ENCODE peak calls at places on chromosome X, in six cellular contexts. D, S, M, X, N and B are unnamed samples.

GRCh38 chrX:134933911-134934310 is 56.9 kb upstream of the SMIM10 start:
- DNase-seq in S (no peak), D (no peak), X (no peak), N (no peak), M (no peak), B (no peak)

GRCh38 chrX:23887448-23887847 is 20.3 kb downstream of the APOO start:
- DNase-seq in M (no peak), D (no peak), S (no peak), N (no peak), X (no peak), B (no peak)

GRCh38 chrX:78011846-78012245 is 42.4 kb upstream of the PGAM4 start:
- DNase-seq in N (no peak), X (no peak), M (no peak), D (no peak), S (no peak), B (no peak)

GRCh38 chrX:65480960-65481359 is 53.6 kb downstream of the LAS1L start:
- DNase-seq in N (no peak), D (no peak), X (no peak), S (no peak), M (no peak), B (no peak)

GRCh38 chrX:20461576-20461975 is 194.9 kb upstream of the RPS6KA3 start:
- DNase-seq in N (peak; percentile 1), X (no peak), D (no peak), M (no peak), S (no peak), B (no peak)

GRCh38 chrX:10483191-10483808 is 137.1 kb downstream of the MID1 start:
- DNase-seq in M (no peak), X (no peak), S (no peak), N (no peak), D (no peak), B (no peak)

GRCh38 chrX:134669378-134670098 is 11.3 kb upstream of the PLAC1 start:
- DNase-seq in M (peak; percentile 15), D (no peak), N (peak; percentile 87), X (peak; percentile 66), S (no peak), B (no peak)

GRCh38 chrX:1359477-1359873 is 22.9 kb downstream of the IL3RA start:
- DNase-seq in N (no peak), M (no peak), S (no peak), D (no peak), X (no peak), B (no peak)

GRCh38 chrX:51155157-51155556 is 177.5 kb upstream of the NUDT10 start:
- DNase-seq in N (no peak), S (no peak), D (no peak), X (no peak), M (no peak), B (no peak)

GRCh38 chrX:114038358-114038757 is 545.5 kb upstream of the HTR2C start:
- DNase-seq in S (no peak), X (no peak), N (no peak), D (no peak), M (no peak), B (no peak)

GRCh38 chrX:54074826-54075225 is 30.6 kb upstream of the PHF8 start:
- DNase-seq in M (no peak), S (no peak), N (no peak), X (no peak), D (no peak), B (no peak)

GRCh38 chrX:106286053-106286650 is 118.0 kb downstream of the PWWP3B start:
- DNase-seq in S (no peak), X (no peak), D (no peak), N (no peak), M (no peak), B (no peak)

GRCh38 chrX:27599928-27600327 is 9.8 kb downstream of the DCAF8L2 start:
- DNase-seq in N (peak; percentile 42), S (no peak), D (no peak), M (no peak), X (no peak), B (no peak)

GRCh38 chrX:93637591-93637990 is 35.8 kb downstream of the NAP1L3 start:
- DNase-seq in M (no peak), S (no peak), D (no peak), N (no peak), X (no peak), B (no peak)

GRCh38 chrX:153411255-153411987 is at the start of gene ZFP92:
- DNase-seq in N (no peak), D (no peak), M (no peak), X (peak; percentile 40), S (peak; percentile 93), B (no peak)

GRCh38 chrX:111098874-111099273 is 2.9 kb downstream of the PAK3 start:
- DNase-seq in M (no peak), S (peak; percentile 69), X (peak; percentile 34), D (peak; percentile 45), N (peak; percentile 47), B (peak; percentile 27)

GRCh38 chrX:47560831-47561652 is at the start of gene ARAF:
- DNase-seq in M (peak; percentile 96), D (peak; percentile 94), N (peak; percentile 100), S (peak; percentile 98), X (peak; percentile 96), B (peak; percentile 93)
- TF ChIP-seq POLR2A in M (peak; percentile 11), D (peak; percentile 76), N (peak; percentile 51), S (peak; percentile 90), X (peak; percentile 67), B (peak; percentile 69)

GRCh38 chrX:40651620-40652223 is 4.4 kb upstream of the CXorf38 start:
- DNase-seq in D (peak; percentile 52), N (peak; percentile 69), X (peak; percentile 65), M (peak; percentile 38), S (peak; percentile 23), B (peak; percentile 48)

GRCh38 chrX:40644821-40645358 is 2.5 kb downstream of the CXorf38 start:
- DNase-seq in X (peak; percentile 50), M (peak; percentile 20), N (peak; percentile 6), S (no peak), D (peak; percentile 66), B (peak; percentile 18)

GRCh38 chrX:40644175-40644574 is 3.2 kb downstream of the CXorf38 start:
- DNase-seq in X (no peak), S (no peak), N (no peak), M (peak; percentile 34), D (no peak), B (peak; percentile 21)

GRCh38 chrX:40646489-40647306 is 663 bp downstream of the CXorf38 start:
- DNase-seq in M (peak; percentile 16), X (peak; percentile 47), D (peak; percentile 64), S (peak; percentile 72), N (peak; percentile 10), B (peak; percentile 7)

DNA sequence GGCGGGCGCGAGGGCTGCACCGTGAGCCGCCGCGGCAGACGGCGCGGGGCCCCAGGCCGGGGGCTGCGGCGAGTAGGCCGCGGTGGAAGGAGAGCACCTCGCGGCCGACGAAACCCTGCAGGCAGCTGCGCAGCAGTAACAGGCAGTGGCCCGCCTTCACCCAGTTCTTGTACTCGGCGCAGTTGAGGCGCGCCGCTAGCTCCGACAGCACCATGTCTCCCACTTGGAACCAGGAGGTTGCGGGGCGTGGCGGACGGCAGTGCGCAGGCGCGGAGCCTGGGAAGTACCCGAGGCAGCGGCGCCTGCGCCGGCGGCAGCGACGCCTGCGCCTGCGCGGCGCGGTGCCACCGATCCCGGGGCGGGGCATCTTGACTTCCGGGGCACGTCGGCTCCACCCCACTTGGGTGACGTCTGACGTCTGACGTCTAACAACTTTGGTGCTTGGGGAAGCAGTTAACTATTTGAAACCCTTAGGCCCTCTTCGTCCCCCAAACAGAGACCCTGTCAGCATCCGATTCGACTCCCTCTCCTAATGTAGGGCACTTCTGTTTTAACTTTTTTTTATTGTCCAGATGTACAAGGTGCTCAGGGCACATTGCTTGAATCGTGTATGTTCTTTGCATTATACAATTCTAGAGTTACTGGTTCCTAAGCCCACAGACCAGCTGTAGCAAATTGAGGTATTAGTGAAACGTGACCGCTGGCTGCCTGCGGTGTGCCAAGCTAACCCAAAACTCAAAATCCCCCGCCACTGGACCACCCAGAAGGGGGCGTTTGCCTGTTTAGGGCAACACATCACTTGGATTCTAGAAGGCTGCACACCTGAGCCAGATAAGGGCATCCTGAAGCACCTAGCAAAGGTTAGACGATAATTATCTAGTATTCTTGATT is at the start of gene CXorf38:
- DNase-seq in D (peak; percentile 94), M (peak; percentile 83), N (peak; percentile 91), X (peak; percentile 98), S (peak; percentile 94), B (peak; percentile 80)
- TF ChIP-seq POLR2A in D (peak; percentile 70), M (no peak), N (peak; percentile 65), X (peak; percentile 76), S (peak; percentile 59), B (peak; percentile 12)

GRCh38 chrX:115573172-115573571 is 12.2 kb downstream of the PLS3 start:
- DNase-seq in S (no peak), D (no peak), X (no peak), M (peak; percentile 24), N (no peak), B (no peak)

GRCh38 chrX:115579786-115580294 is 18.9 kb downstream of the PLS3 start:
- DNase-seq in S (no peak), N (no peak), X (no peak), M (no peak), D (no peak), B (no peak)

GRCh38 chrX:115571712-115572111 is 10.7 kb downstream of the PLS3 start:
- DNase-seq in D (no peak), M (no peak), S (no peak), X (no peak), N (no peak), B (no peak)

GRCh38 chrX:115579327-115579726 is 18.4 kb downstream of the PLS3 start:
- DNase-seq in M (no peak), S (no peak), D (no peak), N (no peak), X (no peak), B (no peak)

DNA sequence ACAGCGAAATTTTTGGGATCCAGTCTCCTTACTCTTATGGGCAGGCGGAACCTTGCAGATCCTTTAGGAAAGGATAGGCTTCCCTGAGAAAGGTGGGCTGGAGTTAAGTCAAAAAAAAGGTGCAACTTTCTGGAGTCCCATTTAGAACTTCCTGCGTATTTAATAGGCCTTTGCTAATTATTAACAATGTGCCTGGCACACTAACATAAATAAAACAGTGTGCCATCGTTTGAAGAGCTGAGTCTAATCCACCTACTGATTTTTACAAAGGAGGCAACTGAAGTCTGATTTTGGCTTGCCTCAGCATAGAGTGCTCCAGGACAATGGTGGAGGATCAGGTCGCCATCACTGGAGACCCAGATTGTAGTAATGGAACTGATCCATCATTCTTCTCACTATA is 15.7 kb downstream of the PLS3 start:
- DNase-seq in N (no peak), X (no peak), M (no peak), S (no peak), D (no peak), B (no peak)
- TF ChIP-seq POLR2A in N (no peak), X (no peak), M (no peak), S (no peak), D (no peak), B (no peak)

GRCh38 chrX:73822775-73823174 is 259.8 kb downstream of the CHIC1 start:
- DNase-seq in M (no peak), X (no peak), N (no peak), S (no peak), D (no peak), B (no peak)

GRCh38 chrX:73825569-73825968 is 262.6 kb downstream of the CHIC1 start:
- DNase-seq in M (no peak), X (no peak), S (no peak), D (no peak), N (no peak), B (no peak)

GRCh38 chrX:73823473-73824004 is 260.5 kb downstream of the CHIC1 start:
- DNase-seq in D (no peak), S (no peak), N (no peak), X (no peak), M (no peak), B (no peak)

GRCh38 chrX:73818200-73819116 is 255.5 kb downstream of the CHIC1 start:
- DNase-seq in D (no peak), S (no peak), X (no peak), N (no peak), M (no peak), B (no peak)

GRCh38 chrX:73821921-73822559 is 259.0 kb downstream of the CHIC1 start:
- DNase-seq in S (no peak), M (no peak), N (no peak), D (no peak), X (no peak), B (no peak)
- TF ChIP-seq POLR2A in S (no peak), M (no peak), N (no peak), D (no peak), X (no peak), B (no peak)